ENCODE peak calls at places on chromosomes 12 and 14, in six cellular contexts. U is T1000; N is NAMALWA; T is RWPE1; A is CD4-positive, alpha-beta T cell; C is endothelial cell. X is an unnamed sample.

GRCh38 chr14:100587248-100587762 is at the start of gene BEGAIN:
- DNase-seq in N (no peak), C (no peak), T (no peak), A (no peak), U (no peak), X (no peak)

GRCh38 chr12:8077207-8077606 is 4.9 kb upstream of the NECAP1 start:
- DNase-seq in T (peak; percentile 72), N (no peak), C (no peak), A (no peak), U (peak; percentile 10), X (peak; percentile 85)

GRCh38 chr12:31000751-31001150 is 72.9 kb upstream of the DDX11 start:
- DNase-seq in C (no peak), U (peak; percentile 11), T (no peak), A (no peak), N (no peak), X (no peak)

GRCh38 chr12:116384629-116385485 is 107.4 kb upstream of the MED13L start:
- DNase-seq in T (no peak), C (no peak), A (no peak), N (peak; percentile 15), U (no peak), X (no peak)

GRCh38 chr12:11545438-11546330 is 103.8 kb upstream of the ETV6 start:
- DNase-seq in N (peak; percentile 73), U (no peak), A (peak; percentile 23), C (no peak), T (no peak), X (no peak)

GRCh38 chr12:67459173-67459572 is 189.4 kb upstream of the DYRK2 start:
- DNase-seq in T (no peak), C (no peak), A (no peak), U (no peak), N (no peak), X (no peak)

GRCh38 chr12:52615912-52616311 is 2.4 kb downstream of the KRT73 start:
- DNase-seq in T (no peak), A (no peak), N (no peak), C (no peak), U (no peak), X (no peak)

GRCh38 chr12:54933381-54933780 is 51.2 kb downstream of the TESPA1 start:
- DNase-seq in U (no peak), C (no peak), A (no peak), T (peak; percentile 36), N (no peak), X (peak; percentile 34)

GRCh38 chr12:97148941-97149559 is 242.0 kb downstream of the NEDD1 start:
- DNase-seq in N (peak; percentile 60), C (peak; percentile 79), U (peak; percentile 68), T (peak; percentile 32), A (peak; percentile 6), X (peak; percentile 43)

GRCh38 chr12:69345077-69345476 is 3.1 kb upstream of the LYZ start:
- DNase-seq in C (no peak), U (no peak), N (no peak), A (no peak), T (no peak), X (no peak)

GRCh38 chr14:82667006-82667405 is 1133.4 kb upstream of the SEL1L start:
- DNase-seq in U (no peak), A (no peak), T (no peak), N (no peak), C (no peak), X (no peak)

GRCh38 chr12:8914716-8915526 is 612 bp downstream of the PHC1 start:
- DNase-seq in U (peak; percentile 46), A (peak; percentile 37), T (peak; percentile 78), C (peak; percentile 57), N (peak; percentile 72), X (peak; percentile 57)

GRCh38 chr14:30330452-30330851 is 228.5 kb upstream of the G2E3 start:
- DNase-seq in C (no peak), T (peak; percentile 7), N (peak; percentile 41), U (no peak), A (no peak), X (peak; percentile 9)

GRCh38 chr12:98388126-98388525 is 127.3 kb upstream of the TMPO start:
- DNase-seq in U (no peak), T (no peak), C (no peak), A (no peak), N (no peak), X (no peak)

GRCh38 chr12:127928615-127929014 is 338.4 kb upstream of the TMEM132C start:
- DNase-seq in C (no peak), A (no peak), N (no peak), U (no peak), T (no peak), X (no peak)

GRCh38 chr14:35789651-35790050 is 19.4 kb downstream of the RALGAPA1 start:
- DNase-seq in N (no peak), C (no peak), U (no peak), A (no peak), T (no peak), X (no peak)

GRCh38 chr12:95446511-95446910 is 27.4 kb upstream of the METAP2 start:
- DNase-seq in U (no peak), T (no peak), C (peak; percentile 38), A (no peak), N (no peak), X (no peak)

GRCh38 chr12:2967651-2968050 is 8.5 kb downstream of the TEAD4 start:
- DNase-seq in N (no peak), T (no peak), U (no peak), A (no peak), C (no peak), X (no peak)

GRCh38 chr14:98489115-98489514 is 782.9 kb downstream of the BCL11B start:
- DNase-seq in U (no peak), N (no peak), C (no peak), A (no peak), T (no peak), X (no peak)

GRCh38 chr14:74620497-74620921 is 8.5 kb upstream of the LTBP2 start:
- DNase-seq in N (no peak), U (peak; percentile 68), T (peak; percentile 93), A (no peak), C (no peak), X (peak; percentile 86)

GRCh38 chr12:45122776-45123380 is 72.0 kb upstream of the DBX2 start:
- DNase-seq in U (no peak), N (peak; percentile 13), C (peak; percentile 14), T (peak; percentile 12), A (no peak), X (peak; percentile 69)

GRCh38 chr12:71742998-71743397 is 11.7 kb upstream of the RAB21 start:
- DNase-seq in U (no peak), T (no peak), A (no peak), C (no peak), N (no peak), X (no peak)

GRCh38 chr12:66708704-66709443 is 30.0 kb upstream of the GRIP1 start:
- DNase-seq in C (no peak), T (peak; percentile 8), U (no peak), N (peak; percentile 68), A (no peak), X (peak; percentile 47)

GRCh38 chr12:124654666-124655316 is 87.4 kb upstream of the NCOR2 start:
- DNase-seq in C (no peak), T (no peak), U (no peak), A (no peak), N (no peak), X (no peak)

GRCh38 chr14:31449971-31450610 is 7.2 kb downstream of the DTD2 start:
- DNase-seq in N (peak; percentile 72), C (no peak), T (peak; percentile 29), A (no peak), U (no peak), X (peak; percentile 71)

GRCh38 chr12:57724003-57724935 is 14.3 kb downstream of the AGAP2 start:
- DNase-seq in A (no peak), C (no peak), T (no peak), U (no peak), N (no peak), X (no peak)

GRCh38 chr14:61636291-61636690 is 59.0 kb upstream of the HIF1A start:
- DNase-seq in C (no peak), A (no peak), N (no peak), T (no peak), U (no peak), X (no peak)

GRCh38 chr12:92107094-92107493 is 38.6 kb downstream of the BTG1 start:
- DNase-seq in C (no peak), N (no peak), A (no peak), T (no peak), U (no peak), X (no peak)

GRCh38 chr12:96141216-96141944 is 52.8 kb upstream of the ELK3 start:
- DNase-seq in T (no peak), A (no peak), N (no peak), C (no peak), U (no peak), X (peak; percentile 42)

GRCh38 chr14:34620115-34620514 is 9.8 kb downstream of the SNX6 start:
- DNase-seq in N (no peak), C (no peak), U (no peak), T (no peak), A (no peak), X (no peak)

GRCh38 chr12:126397071-126397571 is 1331.9 kb downstream of the AACS start:
- DNase-seq in C (no peak), A (no peak), T (no peak), N (no peak), U (no peak), X (no peak)

GRCh38 chr12:51160814-51161459 is 12.0 kb downstream of the TFCP2 start:
- DNase-seq in A (no peak), C (no peak), N (no peak), U (no peak), T (no peak), X (no peak)

GRCh38 chr12:32921397-32921796 is 24.8 kb upstream of the PKP2 start:
- DNase-seq in N (no peak), U (no peak), C (no peak), A (no peak), T (peak; percentile 45), X (no peak)

GRCh38 chr12:93915411-93915810 is 233.0 kb upstream of the PLXNC1 start:
- DNase-seq in T (no peak), U (no peak), A (no peak), N (no peak), C (no peak), X (no peak)

GRCh38 chr12:71548906-71549305 is 109.3 kb downstream of the LGR5 start:
- DNase-seq in C (no peak), N (no peak), U (no peak), T (no peak), A (no peak), X (no peak)

X was measured in RKO.